ENCODE peak calls at places on chromosomes 3 and 15, in six cellular contexts. M is neural crest cell, I is substantia nigra, P is posterior vena cava, W is KG1, E is neuronal stem cell. O is an unnamed sample.

GRCh38 chr3:169477790-169478189 is 185.7 kb downstream of the MECOM start:
- DNase-seq in W (no peak), P (no peak), I (no peak), E (peak; percentile 31), M (no peak), O (no peak)

GRCh38 chr3:143301502-143301901 is 181.9 kb downstream of the CHST2 start:
- DNase-seq in P (no peak), E (no peak), M (no peak), W (no peak), I (no peak), O (no peak)

GRCh38 chr3:15467227-15468181 is 40.1 kb downstream of the EAF1 start:
- DNase-seq in E (no peak), P (no peak), I (no peak), W (no peak), M (no peak), O (no peak)

GRCh38 chr3:192747746-192748145 is 20.4 kb upstream of the FGF12 start:
- DNase-seq in P (no peak), W (no peak), I (no peak), M (no peak), E (no peak), O (peak; percentile 63)

GRCh38 chr3:72907851-72908620 is 20.2 kb downstream of the GXYLT2 start:
- DNase-seq in M (no peak), I (no peak), E (no peak), P (no peak), W (no peak), O (no peak)

GRCh38 chr3:195769551-195769950 is 42.2 kb downstream of the MUC4 start:
- DNase-seq in E (no peak), W (no peak), I (no peak), P (peak; percentile 62), M (no peak), O (no peak)

GRCh38 chr3:38369186-38369585 is 22.6 kb downstream of the XYLB start:
- DNase-seq in M (no peak), W (no peak), P (no peak), I (no peak), E (no peak), O (no peak)

GRCh38 chr15:69424748-69425413 is 10.7 kb downstream of the KIF23 start:
- DNase-seq in W (no peak), I (no peak), P (no peak), E (no peak), M (no peak), O (no peak)

GRCh38 chr3:106241593-106241992 is 372.8 kb upstream of the CBLB start:
- DNase-seq in I (no peak), W (no peak), P (no peak), E (no peak), M (no peak), O (no peak)

GRCh38 chr3:113795693-113796092 is 42.9 kb upstream of the GRAMD1C start:
- DNase-seq in P (no peak), I (no peak), W (no peak), E (no peak), M (no peak), O (no peak)

GRCh38 chr3:122942937-122943827 is 84.4 kb downstream of the SEMA5B start:
- DNase-seq in E (peak; percentile 67), I (peak; percentile 67), W (no peak), P (peak; percentile 83), M (peak; percentile 80), O (peak; percentile 27)

GRCh38 chr3:10468611-10469354 is 36.6 kb downstream of the ATP2B2 start:
- DNase-seq in W (no peak), E (no peak), M (no peak), P (no peak), I (no peak), O (no peak)

GRCh38 chr15:96181873-96182301 is 148.6 kb upstream of the NR2F2 start:
- DNase-seq in I (no peak), M (no peak), W (no peak), E (no peak), P (peak; percentile 91), O (no peak)

GRCh38 chr15:52856286-52856685 is 66.2 kb upstream of the ONECUT1 start:
- DNase-seq in I (no peak), M (no peak), P (no peak), E (no peak), W (no peak), O (no peak)

GRCh38 chr15:26894181-26894580 is 27.3 kb downstream of the GABRA5 start:
- DNase-seq in E (no peak), I (no peak), P (no peak), M (no peak), W (no peak), O (no peak)

GRCh38 chr3:160169139-160169830 is 55.9 kb upstream of the C3orf80 start:
- DNase-seq in E (no peak), I (no peak), W (no peak), P (no peak), M (no peak), O (no peak)

GRCh38 chr3:40616420-40616819 is 91.7 kb downstream of the ZNF621 start:
- DNase-seq in M (no peak), P (no peak), I (no peak), E (no peak), W (no peak), O (no peak)

GRCh38 chr15:50670115-50670514 is 16.5 kb downstream of the TRPM7 start:
- DNase-seq in I (no peak), W (no peak), E (no peak), P (no peak), M (no peak), O (no peak)

GRCh38 chr3:50189989-50190388 is 1.4 kb upstream of the GNAT1 start:
- DNase-seq in W (no peak), I (no peak), E (no peak), M (no peak), P (no peak), O (no peak)

GRCh38 chr3:70119892-70120291 is 120.4 kb downstream of the SAMMSON start:
- DNase-seq in W (no peak), I (no peak), M (no peak), E (no peak), P (no peak), O (no peak)

GRCh38 chr3:74546426-74546825 is 68.0 kb downstream of the CNTN3 start:
- DNase-seq in I (no peak), W (no peak), P (no peak), E (no peak), M (no peak), O (no peak)

GRCh38 chr3:126539558-126540250 is 15.7 kb downstream of the CHST13 start:
- DNase-seq in P (peak; percentile 58), I (no peak), E (no peak), M (no peak), W (no peak), O (no peak)

GRCh38 chr15:90151989-90152645 is 49.0 kb upstream of the SEMA4B start:
- DNase-seq in P (no peak), W (no peak), E (no peak), M (no peak), I (no peak), O (no peak)

GRCh38 chr3:36365829-36366228 is 14.5 kb upstream of the STAC start:
- DNase-seq in P (no peak), W (no peak), M (no peak), E (no peak), I (no peak), O (no peak)

GRCh38 chr3:46484911-46485696 is 12.7 kb upstream of the RTP3 start:
- DNase-seq in M (no peak), I (no peak), P (no peak), W (no peak), E (no peak), O (no peak)

GRCh38 chr3:143119974-143120715 is 574 bp downstream of the CHST2 start:
- DNase-seq in I (no peak), M (peak; percentile 45), P (peak; percentile 82), W (no peak), E (peak; percentile 39), O (no peak)

GRCh38 chr3:36769926-36770325 is 5.6 kb upstream of the DCLK3 start:
- DNase-seq in I (no peak), P (no peak), M (no peak), W (no peak), E (no peak), O (no peak)

GRCh38 chr3:61493339-61493738 is 68.0 kb upstream of the PTPRG start:
- DNase-seq in E (no peak), M (no peak), P (no peak), W (no peak), I (no peak), O (no peak)

GRCh38 chr3:138351151-138351550 is 2.8 kb downstream of the MRAS start:
- DNase-seq in E (no peak), I (no peak), M (no peak), P (no peak), W (no peak), O (no peak)

GRCh38 chr3:67292356-67293225 is 294.5 kb downstream of the KBTBD8 start:
- DNase-seq in I (no peak), M (no peak), P (no peak), W (no peak), E (no peak), O (no peak)

GRCh38 chr3:180680097-180680430 is 775 bp upstream of the CCDC39 start:
- DNase-seq in P (no peak), I (no peak), E (no peak), W (no peak), M (peak; percentile 36), O (peak; percentile 56)

GRCh38 chr15:98981851-98982722 is 25.5 kb downstream of the PGPEP1L start:
- DNase-seq in W (no peak), I (no peak), M (no peak), E (no peak), P (no peak), O (no peak)

GRCh38 chr15:25437751-25438600 is 848 bp downstream of the UBE3A start:
- DNase-seq in E (peak; percentile 74), P (peak; percentile 85), M (peak; percentile 65), W (no peak), I (peak; percentile 62), O (peak; percentile 44)

GRCh38 chr3:177824190-177824786 is 627.0 kb upstream of the TBL1XR1 start:
- DNase-seq in P (peak; percentile 88), E (no peak), W (no peak), I (no peak), M (no peak), O (no peak)

O was measured in putamen.